ENCODE peak calls at places on chromosomes 7 and 10, in four cellular contexts. S is coronary artery; M is IMR-90; Z is CD4-positive, alpha-beta T cell. A is an unnamed sample.

GRCh38 chr10:23448802-23449570 is 10.1 kb downstream of the OTUD1 start:
- DNase-seq in M (peak), Z (no peak), S (no peak), A (no peak)

GRCh38 chr10:89591796-89592271 is 53.2 kb downstream of the PANK1 start:
- DNase-seq in S (peak), M (peak), Z (no peak), A (no peak)

GRCh38 chr10:10256860-10257259 is 760.8 kb upstream of the CELF2 start:
- DNase-seq in M (no peak), Z (no peak), S (no peak), A (no peak)

GRCh38 chr10:114616516-114616915 is 41.6 kb downstream of the ABLIM1 start:
- DNase-seq in S (no peak), M (peak), Z (no peak), A (no peak)

GRCh38 chr7:132436121-132436520 is 140.1 kb downstream of the PLXNA4 start:
- DNase-seq in M (no peak), S (no peak), Z (no peak), A (no peak)

GRCh38 chr10:103626178-103626577 is 132.7 kb downstream of the NEURL1 start:
- DNase-seq in S (no peak), M (no peak), Z (no peak), A (no peak)

GRCh38 chr7:3493499-3493898 is 192.4 kb downstream of the SDK1 start:
- DNase-seq in S (no peak), M (peak), Z (no peak), A (no peak)

GRCh38 chr7:135877799-135878198 is 99.4 kb downstream of the MTPN start:
- DNase-seq in Z (no peak), S (no peak), M (peak), A (no peak)

GRCh38 chr10:42490368-42490767 is 148.0 kb downstream of the ZNF33B start:
- DNase-seq in S (no peak), Z (no peak), M (no peak), A (no peak)

GRCh38 chr7:24440851-24441250 is 132.4 kb upstream of the PALS2 start:
- DNase-seq in M (no peak), Z (no peak), S (no peak), A (no peak)

GRCh38 chr7:73442222-73442902 is 8.8 kb downstream of the FZD9 start:
- DNase-seq in S (no peak), Z (no peak), M (no peak), A (no peak)

GRCh38 chr7:102310414-102310815 is 23.7 kb downstream of the SH2B2 start:
- DNase-seq in S (no peak), Z (no peak), M (no peak), A (no peak)

GRCh38 chr7:150931199-150931869 is 46.8 kb downstream of the KCNH2 start:
- DNase-seq in Z (no peak), S (no peak), M (no peak), A (no peak)

GRCh38 chr10:49023752-49024151 is 84.1 kb upstream of the LRRC18 start:
- DNase-seq in Z (no peak), M (peak), S (no peak), A (no peak)

GRCh38 chr7:117731455-117731854 is 141.8 kb downstream of the CTTNBP2 start:
- DNase-seq in Z (no peak), S (no peak), M (peak), A (no peak)

GRCh38 chr7:80206763-80207162 is 72.1 kb downstream of the GNAI1 start:
- DNase-seq in Z (no peak), M (no peak), S (no peak), A (no peak)

GRCh38 chr7:38878694-38879457 is 30.1 kb downstream of the VPS41 start:
- DNase-seq in Z (no peak), S (no peak), M (no peak), A (no peak)

GRCh38 chr10:106559442-106559841 is 605.1 kb downstream of the SORCS1 start:
- DNase-seq in M (peak), S (no peak), Z (no peak), A (no peak)

GRCh38 chr7:146700015-146700560 is 583.5 kb downstream of the CNTNAP2 start:
- DNase-seq in M (no peak), S (no peak), Z (no peak), A (no peak)

GRCh38 chr7:74191231-74191630 is 17.1 kb downstream of the EIF4H start:
- DNase-seq in S (no peak), M (no peak), Z (no peak), A (no peak)

GRCh38 chr7:602341-603141 is 82.9 kb upstream of the PDGFA start:
- DNase-seq in S (peak), Z (no peak), M (no peak), A (no peak)

GRCh38 chr7:117072620-117073118 is 119.4 kb downstream of the ST7 start:
- DNase-seq in S (no peak), M (peak), Z (no peak), A (no peak)

GRCh38 chr7:128783143-128783799 is 7.7 kb upstream of the OPN1SW start:
- DNase-seq in S (no peak), Z (no peak), M (peak), A (no peak)

GRCh38 chr10:133394801-133395221 is 854 bp downstream of the MTG1 start:
- DNase-seq in Z (no peak), S (no peak), M (no peak), A (no peak)

GRCh38 chr10:133393401-133394063 is 425 bp upstream of the MTG1 start:
- DNase-seq in Z (no peak), M (no peak), S (no peak), A (no peak)

GRCh38 chr10:133391761-133392518 is 2.0 kb upstream of the MTG1 start:
- DNase-seq in Z (no peak), M (no peak), S (no peak), A (no peak)

GRCh38 chr10:133396035-133396624 is 2.2 kb downstream of the MTG1 start:
- DNase-seq in Z (no peak), M (no peak), S (peak), A (no peak)

DNA sequence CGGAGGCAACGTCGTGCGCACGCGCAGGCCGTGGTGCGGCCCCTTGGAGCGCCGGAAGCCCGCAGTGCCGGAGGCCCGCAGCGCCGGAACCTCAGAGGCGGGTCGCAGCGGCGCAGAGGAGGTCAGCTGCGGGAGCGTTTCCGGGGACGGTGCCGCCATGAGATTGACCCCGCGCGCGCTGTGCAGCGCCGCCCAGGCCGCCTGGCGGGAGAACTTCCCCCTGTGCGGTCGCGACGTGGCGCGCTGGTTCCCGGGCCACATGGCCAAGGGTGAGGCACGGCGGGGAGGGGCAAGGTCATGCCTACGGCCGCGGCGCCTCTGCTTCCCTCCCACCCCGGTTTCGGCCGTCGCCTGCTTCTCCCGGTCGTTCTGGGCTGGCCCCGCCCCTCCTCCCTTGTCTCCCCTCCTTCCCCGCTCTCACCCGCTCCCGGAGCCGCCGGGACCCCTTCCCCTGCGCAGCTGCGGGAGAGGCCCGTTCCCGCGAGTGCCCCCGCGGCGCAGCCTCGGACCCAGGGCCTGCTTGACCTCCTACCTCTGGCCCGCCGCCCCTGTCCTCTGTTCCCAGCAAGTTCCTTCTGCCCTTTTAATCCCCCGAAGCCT is at the start of gene MTG1:
- DNase-seq in M (peak), S (peak), Z (peak), A (peak)
- TF ChIP-seq CTCF in M (peak), S (no peak), Z (peak), A (peak)

GRCh38 chr7:43511029-43511428 is 71.9 kb upstream of the STK17A start:
- DNase-seq in M (no peak), S (no peak), Z (no peak), A (no peak)
- TF ChIP-seq CTCF in M (no peak), S (no peak), Z (no peak), A (peak)

DNA sequence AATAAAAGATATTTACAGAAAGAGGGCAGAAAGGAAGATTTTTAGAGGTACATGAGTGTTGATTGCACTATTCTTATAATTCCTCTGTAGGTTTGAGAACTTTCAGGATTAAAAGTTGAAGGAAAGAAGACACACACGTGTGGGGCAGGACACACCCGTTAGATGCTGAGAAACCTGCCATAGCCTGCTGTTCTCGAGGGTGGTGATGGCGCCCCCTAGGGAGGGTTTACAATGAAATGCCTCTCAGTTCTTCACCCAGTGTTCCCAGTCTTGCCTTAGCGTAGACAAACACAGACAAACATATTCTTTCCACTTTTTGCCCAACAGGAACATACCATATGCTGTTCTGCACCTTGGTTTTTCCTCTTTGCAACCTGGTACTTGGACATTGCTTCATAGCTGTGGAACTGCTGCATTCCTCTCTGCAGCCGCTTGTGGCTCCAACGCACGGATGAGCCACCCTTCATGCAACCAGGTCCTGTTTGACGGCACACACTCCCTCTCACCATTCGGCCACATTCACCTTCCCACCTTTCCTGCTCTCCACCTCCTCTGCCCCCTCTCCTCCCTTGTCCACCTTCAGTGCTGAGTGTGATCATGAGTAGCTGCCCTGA is 23.3 kb upstream of the HSPA12A start:
- DNase-seq in S (peak), M (no peak), Z (peak), A (no peak)
- TF ChIP-seq CTCF in S (no peak), M (peak), Z (no peak), A (peak)

GRCh38 chr10:13955426-13955825 is 368.7 kb downstream of the PRPF18 start:
- DNase-seq in Z (no peak), S (no peak), M (no peak), A (no peak)

GRCh38 chr10:13959443-13960359 is 371.0 kb downstream of the FRMD4A start:
- DNase-seq in S (no peak), Z (no peak), M (no peak), A (no peak)

GRCh38 chr10:13957856-13958255 is 371.1 kb downstream of the PRPF18 start:
- DNase-seq in M (no peak), S (no peak), Z (no peak), A (no peak)

GRCh38 chr10:13953371-13953770 is 366.6 kb downstream of the PRPF18 start:
- DNase-seq in M (peak), Z (no peak), S (no peak), A (no peak)

GRCh38 chr10:13956826-13957225 is 370.1 kb downstream of the PRPF18 start:
- DNase-seq in S (peak), M (peak), Z (no peak), A (no peak)
- TF ChIP-seq CTCF in S (peak), M (peak), Z (no peak), A (no peak)

GRCh38 chr7:19069842-19070241 is 47.6 kb downstream of the TWIST1 start:
- DNase-seq in Z (no peak), M (peak), S (no peak), A (no peak)
- TF ChIP-seq CTCF in Z (no peak), M (peak), S (no peak), A (no peak)

A was measured in progenitor cell of endocrine pancreas.